ENCODE peak calls at places on chromosome 20, in nine cellular contexts. U is endothelial cell of umbilical vein, T is K562, G is HCT116, N is hepatocyte, A is astrocyte, L is keratinocyte, P is osteoblast, K is OCI-LY7. V is an unnamed sample. For H3K79me2 and H4K20me1, the result is how much of the 10 kb centered on the place peaks cover.

GRCh38 chr20:18287546-18287914 is 797 bp upstream of the ZNF133 start:
- DNase-seq in U (no peak), T (no peak), G (no peak), N (peak), A (no peak), L (no peak), P (peak), K (no peak), V (no peak)

GRCh38 chr20:62955519-62956386 is 3.2 kb downstream of the SLC17A9 start:
- DNase-seq in U (no peak), T (no peak), G (no peak), N (peak), A (no peak), L (no peak), P (peak), K (no peak), V (no peak)

GRCh38 chr20:6636209-6637159 is 131.0 kb upstream of the BMP2 start:
- DNase-seq in U (peak), T (no peak), G (no peak), N (peak), A (peak), L (no peak), P (peak), K (peak), V (peak)

GRCh38 chr20:19275630-19276071 is 63.2 kb downstream of the SLC24A3 start:
- DNase-seq in U (no peak), T (no peak), G (no peak), N (peak), A (no peak), L (no peak), P (peak), K (no peak), V (peak)

GRCh38 chr20:4962257-4962855 is 39.0 kb downstream of the SLC23A2 start:
- DNase-seq in U (no peak), T (no peak), G (no peak), N (no peak), A (no peak), L (no peak), P (no peak), K (peak), V (no peak)

GRCh38 chr20:54704032-54704635 is 228.7 kb downstream of the DOK5 start:
- DNase-seq in U (no peak), T (no peak), G (no peak), N (no peak), A (no peak), L (no peak), P (no peak), K (no peak), V (no peak)

GRCh38 chr20:14344746-14345145 is 7.3 kb upstream of the FLRT3 start:
- DNase-seq in U (no peak), T (no peak), G (no peak), N (no peak), A (no peak), L (no peak), P (no peak), K (no peak), V (no peak)

GRCh38 chr20:48339147-48339985 is 488.4 kb downstream of the PREX1 start:
- DNase-seq in U (no peak), T (peak), G (no peak), N (peak), A (peak), L (no peak), P (no peak), K (no peak), V (peak)

GRCh38 chr20:38217791-38218565 is 42.6 kb downstream of the KIAA1755 start:
- DNase-seq in U (peak), T (no peak), G (peak), N (peak), A (peak), L (peak), P (peak), K (no peak), V (peak)

GRCh38 chr20:22962567-22963439 is 72.3 kb upstream of the SSTR4 start:
- DNase-seq in U (no peak), T (no peak), G (no peak), N (no peak), A (no peak), L (no peak), P (no peak), K (no peak), V (no peak)

GRCh38 chr20:62898970-62899632 is 27.2 kb downstream of the DIDO1 start:
- DNase-seq in U (no peak), T (no peak), G (no peak), N (no peak), A (no peak), L (no peak), P (peak), K (no peak), V (no peak)

GRCh38 chr20:3766832-3767433 is 620 bp downstream of the ADISSP start:
- DNase-seq in U (no peak), T (peak), G (no peak), N (no peak), A (no peak), L (no peak), P (peak), K (peak), V (no peak)

GRCh38 chr20:23450877-23451276 is 1.8 kb downstream of the CST11 start:
- DNase-seq in U (no peak), T (no peak), G (no peak), N (no peak), A (no peak), L (no peak), P (no peak), K (no peak), V (no peak)

GRCh38 chr20:3744806-3745685 is 12.6 kb downstream of the HSPA12B start:
- DNase-seq in U (peak), T (peak), G (peak), N (peak), A (peak), L (peak), P (peak), K (peak), V (peak)

GRCh38 chr20:61896058-61896961 is 169.4 kb downstream of the TAF4 start:
- DNase-seq in U (peak), T (peak), G (peak), N (peak), A (no peak), L (no peak), P (peak), K (peak), V (peak)

GRCh38 chr20:62711703-62712101 is 3.1 kb downstream of the NTSR1 start:
- DNase-seq in U (no peak), T (peak), G (no peak), N (no peak), A (no peak), L (no peak), P (no peak), K (no peak), V (no peak)

GRCh38 chr20:61674051-61674450 is 391.6 kb downstream of the TAF4 start:
- DNase-seq in U (no peak), T (no peak), G (no peak), N (no peak), A (no peak), L (no peak), P (no peak), K (no peak), V (no peak)

GRCh38 chr20:50496773-50497375 is 13.3 kb upstream of the PTPN1 start:
- DNase-seq in U (no peak), T (no peak), G (no peak), N (no peak), A (no peak), L (peak), P (no peak), K (no peak), V (no peak)

GRCh38 chr20:4919047-4919704 is 82.1 kb downstream of the SLC23A2 start:
- DNase-seq in U (no peak), T (no peak), G (no peak), N (no peak), A (no peak), L (no peak), P (no peak), K (no peak), V (no peak)

GRCh38 chr20:12414446-12415274 is 497.0 kb downstream of the BTBD3 start:
- DNase-seq in U (no peak), T (no peak), G (no peak), N (peak), A (no peak), L (no peak), P (no peak), K (no peak), V (no peak)
- H3K4me2 ChIP-seq in U (no peak), T (no peak), G (no peak), N (peak), A (no peak), L (peak), P (no peak), K (no peak), V (no peak)

GRCh38 chr20:31723282-31724078 is 812 bp upstream of the BCL2L1 start:
- DNase-seq in U (peak), T (peak), G (peak), N (peak), A (peak), L (peak), P (peak), K (peak), V (peak)

GRCh38 chr20:31720486-31721407 is 1.9 kb downstream of the BCL2L1 start:
- DNase-seq in U (peak), T (peak), G (no peak), N (peak), A (no peak), L (no peak), P (no peak), K (peak), V (no peak)

GRCh38 chr20:31722388-31723281 is at the start of gene BCL2L1:
- DNase-seq in U (peak), T (peak), G (peak), N (peak), A (peak), L (no peak), P (peak), K (peak), V (peak)

GRCh38 chr20:31719644-31720485 is 2.8 kb downstream of the BCL2L1 start:
- DNase-seq in U (no peak), T (peak), G (no peak), N (peak), A (peak), L (no peak), P (no peak), K (no peak), V (no peak)

DNA sequence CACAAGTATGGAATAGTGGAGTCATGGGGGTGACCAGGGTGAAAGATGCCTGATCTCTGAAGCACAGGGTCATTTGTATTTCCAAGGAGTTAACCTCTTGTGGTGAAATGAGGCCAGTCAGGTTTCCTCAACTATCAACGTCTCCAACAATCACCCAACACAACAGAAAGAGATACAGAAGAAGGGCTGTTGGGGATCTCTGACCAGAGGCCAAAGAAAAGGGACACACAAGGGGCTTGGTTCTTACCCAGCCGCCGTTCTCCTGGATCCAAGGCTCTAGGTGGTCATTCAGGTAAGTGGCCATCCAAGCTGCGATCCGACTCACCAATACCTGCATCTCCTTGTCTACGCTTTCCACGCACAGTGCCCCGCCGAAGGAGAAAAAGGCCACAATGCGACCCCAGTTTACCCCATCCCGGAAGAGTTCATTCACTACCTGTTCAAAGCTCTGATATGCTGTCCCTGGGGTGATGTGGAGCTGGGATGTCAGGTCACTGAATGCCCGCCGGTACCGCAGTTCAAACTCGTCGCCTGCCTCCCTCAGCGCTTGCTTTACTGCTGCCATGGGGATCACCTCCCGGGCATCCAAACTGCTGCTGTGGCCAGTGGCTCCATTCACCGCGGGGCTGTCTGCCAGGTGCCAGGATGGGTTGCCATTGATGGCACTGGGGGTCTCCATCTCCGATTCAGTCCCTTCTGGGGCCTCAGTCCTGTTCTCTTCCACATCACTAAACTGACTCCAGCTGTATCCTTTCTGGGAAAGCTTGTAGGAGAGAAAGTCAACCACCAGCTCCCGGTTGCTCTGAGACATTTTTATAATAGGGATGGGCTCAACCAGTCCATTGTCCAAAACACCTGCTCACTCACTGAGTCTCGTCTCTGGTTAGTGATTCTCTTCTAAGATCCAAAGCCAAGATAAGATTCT is 998 bp downstream of the BCL2L1 start:
- DNase-seq in U (peak), T (no peak), G (no peak), N (no peak), A (no peak), L (no peak), P (peak), K (peak), V (no peak)
- H3K79me2 ChIP-seq in U (half or more), T (half or more), G (half or more), N (half or more), A (half or more), L (half or more), P (half or more), K (half or more), V (half or more)

GRCh38 chr20:25250508-25250907 is 2.6 kb downstream of the PYGB start:
- DNase-seq in U (no peak), T (no peak), G (no peak), N (peak), A (no peak), L (no peak), P (peak), K (no peak), V (no peak)
- H4K20me1 ChIP-seq in U (under half), T (under half), G (under half), N (under half), A (half or more), L (under half), P (half or more), K (under half), V (under half)

DNA sequence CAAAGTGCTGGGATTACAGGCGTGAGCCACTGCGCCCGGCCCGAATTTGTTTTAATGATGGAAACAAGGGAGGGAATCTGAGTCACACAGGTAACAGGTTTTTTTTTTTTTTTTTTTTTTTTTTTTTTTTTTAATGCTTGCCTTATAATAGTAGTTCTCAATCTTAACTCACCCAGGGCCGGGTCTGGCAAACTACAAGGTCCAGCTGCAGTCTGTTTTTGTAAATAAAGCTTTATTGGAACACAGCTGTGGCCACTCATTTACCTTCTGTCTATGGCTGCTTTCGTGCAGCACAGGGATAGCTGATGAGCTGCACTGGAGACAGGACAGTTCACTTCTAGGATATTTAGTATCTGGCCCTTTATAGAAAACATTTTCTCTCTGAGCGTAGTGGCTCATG is 58.0 kb downstream of the TFAP2C start:
- DNase-seq in U (no peak), T (no peak), G (no peak), N (no peak), A (no peak), L (no peak), P (no peak), K (no peak), V (no peak)
- H3K4me2 ChIP-seq in U (no peak), T (no peak), G (no peak), N (no peak), A (no peak), L (no peak), P (no peak), K (no peak), V (no peak)

DNA sequence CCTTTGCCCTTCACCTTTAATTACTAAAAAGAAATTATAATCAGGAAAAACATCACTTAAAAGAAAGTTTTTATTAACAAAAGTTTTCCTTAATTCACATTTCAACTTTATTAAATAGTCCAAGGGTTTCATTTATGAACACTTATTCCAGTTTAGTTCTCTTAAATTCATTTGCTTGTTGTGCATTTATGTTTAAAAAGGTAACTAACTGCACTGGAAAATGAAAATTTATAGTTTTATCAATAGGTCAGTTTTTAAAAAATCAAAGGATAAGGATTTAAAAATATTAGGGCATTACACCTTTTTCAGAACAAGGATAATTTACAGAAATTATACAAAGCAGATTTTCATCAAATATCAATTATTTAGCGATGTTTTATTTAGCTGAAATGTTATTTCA is 958 bp upstream of the ATP5F1E start:
- DNase-seq in U (no peak), T (no peak), G (no peak), N (no peak), A (no peak), L (no peak), P (no peak), K (no peak), V (no peak)
- H3K79me2 ChIP-seq in U (under half), T (half or more), G (half or more), N (half or more), A (half or more), L (half or more), P (half or more), K (half or more), V (under half)

GRCh38 chr20:24683676-24684075 is 214.2 kb downstream of the SYNDIG1 start:
- DNase-seq in U (no peak), T (no peak), G (no peak), N (no peak), A (no peak), L (no peak), P (no peak), K (no peak), V (peak)
- H4K20me1 ChIP-seq in U (under half), T (under half), G (under half), N (under half), A (under half), L (under half), P (under half), K (under half), V (under half)

DNA sequence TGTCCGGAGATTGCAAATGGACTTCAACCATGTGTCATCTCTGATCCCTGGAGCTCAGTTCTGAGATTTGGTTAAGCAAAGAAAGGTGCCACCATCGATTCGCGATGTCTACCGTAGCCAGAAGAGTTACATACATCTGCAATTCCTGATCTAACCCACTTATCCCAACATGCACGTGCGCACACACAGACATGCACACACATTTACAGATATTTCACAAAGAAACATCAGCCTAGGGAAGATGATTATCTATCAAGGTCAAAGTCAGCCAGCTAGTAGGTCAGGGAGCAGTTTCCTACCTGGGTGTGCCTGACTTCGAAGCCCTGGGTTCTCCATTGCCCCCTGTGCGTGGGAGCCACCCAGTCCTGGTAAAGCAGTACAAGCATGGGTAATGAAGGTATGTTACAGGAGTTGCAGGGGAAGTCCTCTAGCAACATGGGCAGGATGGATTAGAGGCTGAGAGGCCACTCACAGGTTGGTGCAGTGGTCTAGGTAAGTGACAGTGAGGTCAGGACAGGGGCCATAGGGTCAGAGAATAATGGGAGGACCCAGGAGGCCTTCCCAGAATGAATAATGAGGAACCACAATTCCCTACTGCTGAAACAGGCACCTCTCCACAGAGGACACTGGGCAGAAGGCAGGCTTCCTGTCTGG is 85.2 kb upstream of the MYL9 start:
- DNase-seq in U (no peak), T (no peak), G (no peak), N (no peak), A (no peak), L (no peak), P (no peak), K (no peak), V (no peak)
- H3K4me2 ChIP-seq in U (no peak), T (no peak), G (no peak), N (no peak), A (no peak), L (no peak), P (no peak), K (no peak), V (no peak)

GRCh38 chr20:31698243-31698802 is 24.3 kb downstream of the BCL2L1 start:
- DNase-seq in U (no peak), T (no peak), G (no peak), N (no peak), A (no peak), L (no peak), P (no peak), K (no peak), V (no peak)
- H3K79me2 ChIP-seq in U (half or more), T (half or more), G (half or more), N (half or more), A (half or more), L (half or more), P (half or more), K (half or more), V (half or more)

DNA sequence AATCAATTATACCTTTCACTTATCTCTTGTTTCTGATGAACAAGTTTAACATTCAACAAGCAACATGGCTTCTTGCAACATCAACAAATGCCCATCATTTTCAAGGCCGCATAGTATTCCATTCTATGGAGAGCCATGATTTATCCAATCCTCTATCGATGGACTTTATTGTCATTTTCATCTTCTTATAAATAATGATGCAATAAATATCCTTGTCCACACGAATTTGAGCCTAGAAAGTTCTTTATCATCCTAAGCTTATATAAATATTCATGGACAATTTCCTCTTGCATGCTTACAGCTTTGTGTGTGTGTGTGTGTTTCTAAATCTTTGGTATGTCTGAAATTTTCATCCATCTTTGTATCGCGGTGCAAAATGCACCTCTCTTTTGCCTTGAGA is 29.1 kb downstream of the TOX2 start:
- DNase-seq in U (no peak), T (no peak), G (no peak), N (no peak), A (no peak), L (no peak), P (no peak), K (no peak), V (no peak)
- H4K20me1 ChIP-seq in U (under half), T (under half), G (under half), N (under half), A (under half), L (under half), P (under half), K (under half), V (under half)